ENCODE peak calls at places on chromosomes 1 and 21, in six cellular contexts. O, X, S, Z, C and P are unnamed samples.

GRCh38 chr1:158972841-158973240 is 36.9 kb upstream of the IFI16 start:
- DNase-seq in Z (no peak), O (no peak), X (no peak), C (no peak), S (no peak), P (peak)

GRCh38 chr1:26772687-26773086 is 15.1 kb upstream of the PIGV start:
- DNase-seq in X (no peak), C (no peak), Z (no peak), S (no peak), O (no peak), P (no peak)

GRCh38 chr1:156914440-156914856 is 6.0 kb upstream of the LRRC71 start:
- DNase-seq in Z (peak), S (no peak), O (no peak), X (no peak), C (no peak), P (no peak)

GRCh38 chr1:8595919-8596318 is 221.5 kb downstream of the RERE start:
- DNase-seq in C (no peak), O (no peak), Z (no peak), S (no peak), X (no peak), P (no peak)

GRCh38 chr1:54331091-54331772 is 75.0 kb downstream of the SSBP3 start:
- DNase-seq in X (peak), S (no peak), Z (no peak), O (no peak), C (no peak), P (no peak)

GRCh38 chr1:245051349-245052221 is 103.2 kb upstream of the KIF26B start:
- DNase-seq in C (no peak), Z (peak), O (no peak), X (no peak), S (no peak), P (no peak)

GRCh38 chr1:237814319-237814924 is 76.3 kb downstream of the ZP4 start:
- DNase-seq in O (no peak), S (no peak), Z (no peak), C (peak), X (peak), P (peak)

GRCh38 chr1:43321331-43321891 is 16.2 kb upstream of the MPL start:
- DNase-seq in X (no peak), O (no peak), S (no peak), Z (peak), C (peak), P (no peak)

GRCh38 chr1:185880779-185881333 is 146.7 kb downstream of the HMCN1 start:
- DNase-seq in S (no peak), Z (no peak), O (no peak), C (no peak), X (no peak), P (peak)

GRCh38 chr1:34330061-34330460 is 153.4 kb downstream of the C1orf94 start:
- DNase-seq in Z (no peak), O (no peak), C (no peak), S (no peak), X (no peak), P (no peak)

GRCh38 chr1:37634554-37635308 is at the start of gene RSPO1:
- DNase-seq in X (peak), S (no peak), O (no peak), Z (peak), C (no peak), P (peak)

GRCh38 chr21:46005081-46005480 is 23.5 kb downstream of the COL6A1 start:
- DNase-seq in S (no peak), Z (no peak), O (no peak), X (peak), C (no peak), P (no peak)

GRCh38 chr1:20440785-20441200 is 45.2 kb downstream of the CAMK2N1 start:
- DNase-seq in C (peak), Z (peak), X (peak), S (peak), O (peak), P (peak)

GRCh38 chr21:44817506-44817880 is 369 bp downstream of the SUMO3 start:
- DNase-seq in C (peak), O (peak), Z (peak), X (peak), S (peak), P (peak)

GRCh38 chr21:44816761-44817505 is 929 bp downstream of the SUMO3 start:
- DNase-seq in X (peak), O (no peak), Z (no peak), S (no peak), C (no peak), P (no peak)

GRCh38 chr21:44818636-44819011 is 762 bp upstream of the SUMO3 start:
- DNase-seq in O (no peak), S (no peak), X (no peak), Z (no peak), C (no peak), P (no peak)

GRCh38 chr21:44819283-44820243 is 1.7 kb upstream of the SUMO3 start:
- DNase-seq in C (no peak), O (no peak), S (no peak), X (no peak), Z (no peak), P (no peak)

DNA sequence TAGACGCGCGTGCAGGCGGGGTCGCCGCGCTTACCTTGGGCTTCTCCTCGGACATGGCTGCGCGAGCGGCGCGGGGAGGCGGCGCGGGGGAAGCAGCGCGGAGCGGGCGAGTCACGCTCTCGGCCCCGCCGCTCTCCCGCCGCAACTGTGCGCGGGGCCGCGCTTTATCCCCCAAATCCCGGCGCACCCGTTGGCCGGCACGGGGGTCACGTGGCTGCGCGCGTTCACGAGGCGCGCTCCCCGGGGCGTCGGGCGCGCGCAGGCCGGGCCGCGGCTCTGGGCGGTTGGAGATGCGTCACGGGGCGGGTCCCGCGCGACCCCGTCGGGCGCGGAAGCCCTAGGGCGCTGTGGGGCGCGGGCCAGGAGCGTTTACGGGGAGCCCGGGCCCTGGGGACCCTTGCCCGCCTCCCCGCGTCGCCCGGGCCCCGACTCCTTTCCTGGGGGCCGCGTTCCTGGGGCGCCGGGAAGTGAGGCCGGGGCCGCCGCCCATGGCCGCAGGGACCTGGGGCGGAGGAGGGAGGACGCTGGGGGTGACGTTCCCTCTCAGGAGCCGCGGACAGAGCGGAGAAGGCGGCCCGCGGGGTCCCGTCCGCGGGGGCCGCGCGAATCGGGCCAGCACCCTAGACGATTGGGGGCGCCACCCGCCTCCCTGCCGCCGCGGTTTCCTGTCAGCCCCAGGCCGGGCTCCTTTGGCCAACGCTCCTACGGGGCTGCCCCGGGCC is at the start of gene SUMO3:
- DNase-seq in X (peak), C (peak), Z (peak), O (no peak), S (no peak), P (peak)
- TF ChIP-seq JUND in X (no peak), C (no peak), Z (peak), O (no peak), S (no peak), P (no peak)

DNA sequence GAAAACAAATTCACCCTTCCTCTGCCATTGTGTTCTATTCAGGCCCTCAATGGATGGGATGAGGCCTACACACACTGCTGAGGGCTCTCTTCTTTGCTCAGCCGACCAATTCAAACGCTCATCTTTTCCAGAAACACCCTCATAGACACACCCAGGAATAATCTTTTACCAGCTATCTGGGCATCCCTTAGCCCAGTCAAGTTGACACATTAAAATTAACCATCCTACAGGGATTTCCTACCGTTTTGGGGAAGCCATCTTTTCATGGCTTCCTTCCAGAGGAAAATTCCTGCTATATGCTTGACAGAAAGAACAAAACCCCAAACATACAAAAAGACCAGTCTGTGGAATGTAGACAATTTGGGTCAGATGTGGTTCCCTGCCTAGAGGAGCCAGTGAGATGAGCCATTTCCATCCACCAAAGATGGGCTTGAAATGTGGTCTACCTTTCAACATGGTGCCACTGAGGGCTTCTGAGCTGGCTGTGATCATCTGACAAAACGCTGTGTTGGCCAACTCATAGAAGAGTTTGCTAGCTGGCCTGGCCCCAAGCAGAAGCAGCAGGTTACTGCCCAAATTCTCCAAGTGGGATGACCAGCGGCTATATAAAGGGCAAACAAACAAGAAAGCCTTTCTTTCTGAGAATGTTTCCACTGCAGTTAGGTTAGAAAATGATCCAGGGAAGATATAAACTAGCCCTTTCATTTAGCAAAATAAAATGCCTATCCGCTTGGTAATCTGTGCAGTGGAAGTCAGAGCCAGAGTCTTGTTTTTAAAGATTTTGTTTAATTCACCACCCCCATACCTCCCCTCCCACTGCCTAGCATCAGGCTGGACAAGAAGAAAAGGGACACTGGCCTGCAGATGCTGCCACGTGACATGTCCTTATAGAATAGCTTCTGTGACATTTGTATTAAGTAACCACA is 69.1 kb upstream of the MRPS6 start:
- DNase-seq in Z (no peak), S (no peak), C (no peak), X (no peak), O (no peak), P (no peak)
- TF ChIP-seq JUND in Z (no peak), S (no peak), C (no peak), X (no peak), O (no peak), P (no peak)

GRCh38 chr1:62722796-62723195 is 34.6 kb upstream of the DOCK7 start:
- DNase-seq in C (no peak), O (no peak), Z (no peak), S (no peak), X (no peak), P (no peak)

GRCh38 chr1:62717483-62717882 is 29.3 kb upstream of the DOCK7 start:
- DNase-seq in S (no peak), C (no peak), X (no peak), O (no peak), Z (no peak), P (no peak)

GRCh38 chr1:62723841-62724240 is 35.7 kb upstream of the DOCK7 start:
- DNase-seq in Z (no peak), O (no peak), X (peak), S (no peak), C (no peak), P (no peak)

GRCh38 chr1:62724430-62724829 is 36.2 kb upstream of the DOCK7 start:
- DNase-seq in O (no peak), C (no peak), Z (no peak), S (no peak), X (no peak), P (no peak)

GRCh38 chr1:62720946-62721554 is 32.9 kb upstream of the DOCK7 start:
- DNase-seq in C (no peak), S (no peak), O (no peak), Z (no peak), X (peak), P (no peak)
- TF ChIP-seq JUND in C (no peak), S (no peak), O (no peak), Z (no peak), X (no peak), P (no peak)

GRCh38 chr1:234386122-234386521 is 12.9 kb downstream of the COA6 start:
- DNase-seq in Z (no peak), O (no peak), C (no peak), S (no peak), X (no peak), P (no peak)

DNA sequence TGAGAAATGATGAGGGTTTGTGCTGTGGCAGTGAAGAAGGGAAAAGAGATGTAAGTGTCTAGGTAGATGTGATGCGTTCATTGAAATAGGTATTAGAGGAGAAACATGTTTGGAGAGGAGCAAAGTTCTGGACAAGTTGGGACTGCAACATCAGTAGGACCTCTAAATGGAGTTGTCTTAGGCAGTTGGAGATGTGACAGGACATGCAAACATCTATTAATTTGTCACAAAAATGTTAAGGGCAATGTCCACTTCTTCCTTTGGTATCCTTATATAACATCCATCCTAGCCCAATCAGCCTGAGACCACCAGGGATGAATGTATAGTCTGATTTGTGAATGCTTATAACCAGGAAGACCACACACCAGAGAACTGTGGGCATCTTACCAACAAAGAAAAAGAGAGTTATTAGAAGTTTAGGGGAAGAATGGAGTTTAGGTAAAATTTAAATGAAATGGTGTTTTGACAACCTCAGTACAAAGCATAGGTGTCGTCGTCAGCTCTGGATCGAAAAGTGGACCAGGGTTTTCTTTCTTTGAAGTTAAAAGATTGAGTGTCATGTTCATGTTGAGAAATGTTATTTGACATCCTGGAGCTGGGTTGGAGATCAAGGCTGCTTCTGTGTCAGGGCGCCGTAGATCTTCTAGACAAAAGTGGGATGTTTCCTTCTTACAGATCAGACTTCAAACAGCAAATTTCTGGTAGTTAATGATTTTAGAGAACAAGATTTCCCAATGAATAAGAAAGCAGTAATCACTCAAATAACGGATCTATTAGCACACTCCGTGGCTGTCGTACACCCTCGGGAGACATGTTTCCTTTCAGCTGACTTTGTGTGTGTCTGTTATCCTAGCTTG is 8.7 kb downstream of the COA6 start:
- DNase-seq in Z (no peak), O (no peak), S (no peak), C (peak), X (no peak), P (no peak)
- TF ChIP-seq JUND in Z (no peak), O (no peak), S (no peak), C (no peak), X (no peak), P (no peak)